ENCODE peak calls at places on chromosomes 7 and 10, in four cellular contexts. T is mucosa of descending colon; Y is CD4-positive, CD25-positive, alpha-beta regulatory T cell; N is adrenal gland. R is an unnamed sample. For H3K4me1, the result is how much of the 10 kb centered on the place peaks cover.

GRCh38 chr10:77696584-77696983 is 59.0 kb upstream of the KCNMA1 start:
- DNase-seq in N (no peak), Y (no peak), T (no peak), R (no peak)

GRCh38 chr7:44145969-44146897 is 5.1 kb upstream of the MYL7 start:
- DNase-seq in Y (peak), N (peak), T (peak), R (peak)

GRCh38 chr7:111173990-111174389 is 83.1 kb downstream of the LRRN3 start:
- DNase-seq in Y (no peak), N (no peak), T (no peak), R (no peak)

GRCh38 chr10:116984202-116984993 is 20.6 kb downstream of the SHTN1 start:
- DNase-seq in T (no peak), Y (no peak), N (no peak), R (no peak)

GRCh38 chr10:118721005-118721876 is 33.5 kb downstream of the CACUL1 start:
- DNase-seq in Y (peak), T (no peak), N (peak), R (no peak)

GRCh38 chr7:91249506-91250233 is 14.6 kb upstream of the FZD1 start:
- DNase-seq in Y (no peak), N (no peak), T (no peak), R (no peak)

GRCh38 chr10:3354171-3354570 is 181.6 kb upstream of the PITRM1 start:
- DNase-seq in N (no peak), T (no peak), Y (no peak), R (no peak)

GRCh38 chr10:133189256-133189655 is 29.2 kb downstream of the KNDC1 start:
- DNase-seq in Y (no peak), N (no peak), T (no peak), R (no peak)

GRCh38 chr10:86047588-86047987 is 319.0 kb downstream of the GRID1 start:
- DNase-seq in N (no peak), Y (peak), T (no peak), R (no peak)

GRCh38 chr10:77911535-77912123 is 14.9 kb downstream of the DLG5 start:
- DNase-seq in N (peak), Y (no peak), T (no peak), R (no peak)

GRCh38 chr7:142438235-142438922 is 180.5 kb upstream of the PRSS58 start:
- DNase-seq in Y (peak), N (peak), T (peak), R (no peak)

GRCh38 chr7:144812379-144813283 is 23.2 kb downstream of the TPK1 start:
- DNase-seq in Y (peak), N (no peak), T (no peak), R (no peak)

GRCh38 chr7:66557214-66558200 is 71.2 kb upstream of the KCTD7 start:
- DNase-seq in N (peak), T (peak), Y (peak), R (peak)

GRCh38 chr10:24721254-24722106 is 2.2 kb downstream of the ARHGAP21 start:
- DNase-seq in Y (no peak), N (peak), T (peak), R (peak)

GRCh38 chr10:96586419-96587254 is at the start of gene TM9SF3:
- DNase-seq in N (peak), Y (peak), T (peak), R (peak)

GRCh38 chr7:91137447-91137846 is 126.8 kb upstream of the FZD1 start:
- DNase-seq in T (no peak), N (no peak), Y (no peak), R (no peak)

GRCh38 chr7:155371884-155372781 is 74.5 kb downstream of the INSIG1 start:
- DNase-seq in T (peak), N (no peak), Y (peak), R (peak)

GRCh38 chr10:34116780-34117179 is 698.3 kb downstream of the PARD3 start:
- DNase-seq in T (no peak), N (no peak), Y (no peak), R (no peak)

GRCh38 chr7:128830231-128831177 is at the start of gene FLNC:
- DNase-seq in N (peak), T (peak), Y (peak), R (peak)

GRCh38 chr7:111113263-111114017 is 22.5 kb downstream of the LRRN3 start:
- DNase-seq in N (no peak), T (no peak), Y (no peak), R (no peak)

GRCh38 chr7:74344128-74344496 is 54.9 kb downstream of the CLIP2 start:
- DNase-seq in Y (no peak), N (peak), T (no peak), R (no peak)

GRCh38 chr7:102439963-102440795 is 6.8 kb downstream of the ORAI2 start:
- DNase-seq in T (no peak), N (peak), Y (no peak), R (no peak)

GRCh38 chr10:132421377-132422168 is 24.6 kb downstream of the PWWP2B start:
- DNase-seq in T (peak), Y (peak), N (peak), R (peak)

GRCh38 chr7:73766556-73767229 is 3.4 kb downstream of the CLDN3 start:
- DNase-seq in T (peak), N (no peak), Y (no peak), R (peak)

GRCh38 chr7:53740971-53741370 is 705.5 kb downstream of the POM121L12 start:
- DNase-seq in Y (no peak), N (no peak), T (no peak), R (no peak)

GRCh38 chr10:22159180-22159579 is 58.6 kb downstream of the EBLN1 start:
- DNase-seq in Y (peak), T (no peak), N (no peak), R (no peak)

GRCh38 chr7:149564340-149565095 is 66.9 kb upstream of the ZNF746 start:
- DNase-seq in Y (no peak), T (no peak), N (peak), R (no peak)

GRCh38 chr7:148456351-148456750 is 134.2 kb upstream of the C7orf33 start:
- DNase-seq in Y (no peak), T (no peak), N (no peak), R (no peak)

GRCh38 chr7:120873367-120873766 is 15.4 kb upstream of the TSPAN12 start:
- DNase-seq in N (no peak), T (no peak), Y (no peak), R (no peak)

GRCh38 chr10:88156341-88156740 is 292.9 kb downstream of the PTEN start:
- DNase-seq in T (no peak), Y (no peak), N (no peak), R (no peak)

GRCh38 chr10:59877191-59877671 is 29.1 kb downstream of the CCDC6 start:
- DNase-seq in Y (no peak), T (no peak), N (no peak), R (no peak)

GRCh38 chr7:70701487-70701886 is 430.5 kb upstream of the GALNT17 start:
- DNase-seq in Y (no peak), T (no peak), N (no peak), R (no peak)
- H3K4me1 ChIP-seq in Y (under half), T (under half), N (under half), R (under half)

GRCh38 chr7:133124974-133125373 is 43.1 kb upstream of the CHCHD3 start:
- DNase-seq in N (no peak), Y (no peak), T (no peak), R (no peak)
- H3K4me1 ChIP-seq in N (under half), Y (under half), T (under half), R (under half)

GRCh38 chr7:46853451-46853850 is 728.5 kb downstream of the TNS3 start:
- DNase-seq in T (no peak), N (no peak), Y (no peak), R (no peak)

GRCh38 chr7:46850563-46851325 is 731.2 kb downstream of the TNS3 start:
- DNase-seq in T (no peak), N (no peak), Y (no peak), R (no peak)

GRCh38 chr7:46852795-46853194 is 729.1 kb downstream of the TNS3 start:
- DNase-seq in T (no peak), N (no peak), Y (no peak), R (no peak)

GRCh38 chr7:46855851-46856250 is 726.1 kb downstream of the TNS3 start:
- DNase-seq in Y (no peak), N (no peak), T (no peak), R (no peak)

DNA sequence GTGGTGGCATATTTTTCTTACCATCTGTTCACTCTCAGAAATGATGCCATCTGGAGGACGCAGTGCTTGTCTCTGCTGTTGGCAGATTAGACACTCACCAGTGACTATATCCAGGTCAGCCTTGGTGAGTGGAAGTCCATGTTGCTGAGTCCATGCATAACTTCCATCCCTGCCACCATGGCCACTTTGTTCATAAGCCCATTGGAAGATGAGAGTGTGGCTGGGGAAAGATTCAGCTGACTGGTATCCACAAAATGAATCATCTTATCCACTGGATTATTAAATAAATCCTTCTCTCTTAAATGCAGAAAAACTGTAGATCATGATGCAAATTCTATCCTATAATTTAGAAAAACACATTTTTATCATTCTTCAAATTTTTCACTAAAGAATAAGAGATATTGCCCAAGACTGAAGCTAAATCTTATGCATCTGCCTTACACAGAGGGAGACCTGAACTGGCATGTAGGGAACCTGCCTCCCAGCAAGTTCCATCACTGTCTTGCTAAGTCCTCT is 726.9 kb downstream of the TNS3 start:
- DNase-seq in N (peak), T (no peak), Y (no peak), R (no peak)
- H3K4me1 ChIP-seq in N (under half), T (under half), Y (under half), R (under half)

DNA sequence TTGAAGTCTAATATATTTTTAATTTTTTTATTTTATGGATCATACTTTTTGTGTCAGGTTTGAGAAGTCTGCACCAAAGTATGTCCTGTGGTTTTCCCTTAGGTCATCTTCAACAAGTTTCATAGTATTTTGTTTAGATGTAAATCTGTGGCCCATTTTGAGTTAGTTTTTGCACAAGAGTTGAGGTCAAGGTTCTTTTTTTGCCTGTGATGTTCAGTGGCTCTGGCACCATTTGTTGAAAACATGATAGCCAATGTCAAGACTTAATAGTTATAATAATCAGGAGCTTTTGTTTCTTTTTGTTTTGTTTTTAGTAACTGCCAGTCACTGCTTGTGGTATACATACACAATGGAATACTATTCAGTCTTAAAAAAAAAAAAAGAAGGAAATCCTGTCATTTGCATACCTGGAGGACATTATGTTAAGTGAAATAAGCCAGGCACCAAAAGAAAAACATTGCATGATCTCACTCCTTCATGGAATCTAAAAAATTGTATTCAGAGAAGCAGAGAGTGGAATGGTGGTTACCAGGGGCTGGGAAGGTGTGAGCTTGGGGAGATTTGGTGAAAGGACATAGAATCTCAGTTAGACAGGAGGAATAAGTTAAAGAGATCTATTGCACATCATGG is 61.3 kb downstream of the EGFR start:
- DNase-seq in T (no peak), Y (no peak), N (no peak), R (no peak)
- H3K4me1 ChIP-seq in T (half or more), Y (under half), N (under half), R (under half)

GRCh38 chr7:50367570-50367969 is 63.1 kb downstream of the IKZF1 start:
- DNase-seq in N (no peak), T (no peak), Y (no peak), R (no peak)
- H3K4me1 ChIP-seq in N (under half), T (under half), Y (half or more), R (under half)

GRCh38 chr7:2088801-2089200 is 143.9 kb downstream of the MAD1L1 start:
- DNase-seq in N (no peak), T (no peak), Y (no peak), R (no peak)
- H3K4me1 ChIP-seq in N (under half), T (under half), Y (under half), R (under half)